ENCODE peak calls at places on chromosomes 3 and 15, in nine cellular contexts. One of them, this sample, is unnamed.

GRCh38 chr15:73183071-73183470 is 130.8 kb downstream of the NEO1 start:
- DNase-seq in H4: no peak
- DNase-seq in tibial artery: no peak
- DNase-seq in aorta: no peak
- DNase-seq in dermis microvascular lymphatic vessel endothelial cell: no peak
- DNase-seq in smooth muscle cell of the brain vasculature: no peak
- DNase-seq in HS-5: no peak
- DNase-seq in NCI-H1417: no peak
- DNase-seq in tibial nerve: no peak
- DNase-seq in this sample: no peak

GRCh38 chr3:132900479-132900878 is 137.7 kb upstream of the TMEM108 start:
- DNase-seq in H4: no peak
- DNase-seq in tibial artery: no peak
- DNase-seq in aorta: no peak
- DNase-seq in dermis microvascular lymphatic vessel endothelial cell: no peak
- DNase-seq in smooth muscle cell of the brain vasculature: no peak
- DNase-seq in HS-5: no peak
- DNase-seq in NCI-H1417: no peak
- DNase-seq in tibial nerve: no peak
- DNase-seq in this sample: no peak

GRCh38 chr3:128004661-128005060 is 47.6 kb upstream of the SEC61A1 start:
- DNase-seq in H4: no peak
- DNase-seq in tibial artery: no peak
- DNase-seq in aorta: no peak
- DNase-seq in dermis microvascular lymphatic vessel endothelial cell: no peak
- DNase-seq in smooth muscle cell of the brain vasculature: no peak
- DNase-seq in HS-5: no peak
- DNase-seq in NCI-H1417: no peak
- DNase-seq in tibial nerve: no peak
- DNase-seq in this sample: no peak

GRCh38 chr3:66407281-66408218 is 93.3 kb downstream of the LRIG1 start:
- DNase-seq in H4: peak
- DNase-seq in tibial artery: peak
- DNase-seq in aorta: peak
- DNase-seq in dermis microvascular lymphatic vessel endothelial cell: no peak
- DNase-seq in smooth muscle cell of the brain vasculature: no peak
- DNase-seq in HS-5: no peak
- DNase-seq in NCI-H1417: peak
- DNase-seq in tibial nerve: peak
- DNase-seq in this sample: peak

GRCh38 chr3:14225421-14225820 is 46.8 kb downstream of the LSM3 start:
- DNase-seq in H4: no peak
- DNase-seq in tibial artery: no peak
- DNase-seq in aorta: no peak
- DNase-seq in dermis microvascular lymphatic vessel endothelial cell: no peak
- DNase-seq in smooth muscle cell of the brain vasculature: no peak
- DNase-seq in HS-5: no peak
- DNase-seq in NCI-H1417: no peak
- DNase-seq in tibial nerve: no peak
- DNase-seq in this sample: no peak

GRCh38 chr3:45980819-45981218 is 14.8 kb downstream of the FYCO1 start:
- DNase-seq in H4: no peak
- DNase-seq in tibial artery: no peak
- DNase-seq in aorta: no peak
- DNase-seq in dermis microvascular lymphatic vessel endothelial cell: no peak
- DNase-seq in smooth muscle cell of the brain vasculature: no peak
- DNase-seq in HS-5: no peak
- DNase-seq in NCI-H1417: no peak
- DNase-seq in tibial nerve: no peak
- DNase-seq in this sample: no peak

GRCh38 chr3:31268868-31269267 is 263.9 kb upstream of the STT3B start:
- DNase-seq in H4: no peak
- DNase-seq in tibial artery: no peak
- DNase-seq in aorta: no peak
- DNase-seq in dermis microvascular lymphatic vessel endothelial cell: no peak
- DNase-seq in smooth muscle cell of the brain vasculature: no peak
- DNase-seq in HS-5: no peak
- DNase-seq in NCI-H1417: no peak
- DNase-seq in tibial nerve: no peak
- DNase-seq in this sample: no peak

GRCh38 chr15:34754674-34755418 is at the start of gene GJD2:
- DNase-seq in H4: no peak
- DNase-seq in tibial artery: no peak
- DNase-seq in aorta: no peak
- DNase-seq in dermis microvascular lymphatic vessel endothelial cell: no peak
- DNase-seq in smooth muscle cell of the brain vasculature: no peak
- DNase-seq in HS-5: no peak
- DNase-seq in NCI-H1417: peak
- DNase-seq in tibial nerve: no peak
- DNase-seq in this sample: no peak

GRCh38 chr15:99132584-99133287 is 27.9 kb downstream of the SYNM start:
- DNase-seq in H4: no peak
- DNase-seq in tibial artery: no peak
- DNase-seq in aorta: no peak
- DNase-seq in dermis microvascular lymphatic vessel endothelial cell: no peak
- DNase-seq in smooth muscle cell of the brain vasculature: no peak
- DNase-seq in HS-5: no peak
- DNase-seq in NCI-H1417: no peak
- DNase-seq in tibial nerve: no peak
- DNase-seq in this sample: peak

GRCh38 chr3:53818221-53819162 is 27.7 kb downstream of the CHDH start:
- DNase-seq in H4: no peak
- DNase-seq in tibial artery: no peak
- DNase-seq in aorta: no peak
- DNase-seq in dermis microvascular lymphatic vessel endothelial cell: no peak
- DNase-seq in smooth muscle cell of the brain vasculature: no peak
- DNase-seq in HS-5: no peak
- DNase-seq in NCI-H1417: no peak
- DNase-seq in tibial nerve: no peak
- DNase-seq in this sample: no peak

GRCh38 chr3:159174715-159175390 is 373.0 kb downstream of the MFSD1 start:
- DNase-seq in H4: peak
- DNase-seq in tibial artery: no peak
- DNase-seq in aorta: no peak
- DNase-seq in dermis microvascular lymphatic vessel endothelial cell: no peak
- DNase-seq in smooth muscle cell of the brain vasculature: no peak
- DNase-seq in HS-5: no peak
- DNase-seq in NCI-H1417: no peak
- DNase-seq in tibial nerve: no peak
- DNase-seq in this sample: no peak

GRCh38 chr3:40980467-40980866 is 218.8 kb upstream of the CTNNB1 start:
- DNase-seq in H4: no peak
- DNase-seq in tibial artery: no peak
- DNase-seq in aorta: no peak
- DNase-seq in dermis microvascular lymphatic vessel endothelial cell: no peak
- DNase-seq in smooth muscle cell of the brain vasculature: no peak
- DNase-seq in HS-5: no peak
- DNase-seq in NCI-H1417: no peak
- DNase-seq in tibial nerve: no peak
- DNase-seq in this sample: no peak

GRCh38 chr3:112884678-112885290 is 38.1 kb upstream of the CD200R1L start:
- DNase-seq in H4: no peak
- DNase-seq in tibial artery: no peak
- DNase-seq in aorta: no peak
- DNase-seq in dermis microvascular lymphatic vessel endothelial cell: no peak
- DNase-seq in smooth muscle cell of the brain vasculature: no peak
- DNase-seq in HS-5: no peak
- DNase-seq in NCI-H1417: no peak
- DNase-seq in tibial nerve: no peak
- DNase-seq in this sample: no peak

GRCh38 chr3:186255703-186256331 is 106.2 kb downstream of the DGKG start:
- DNase-seq in H4: no peak
- DNase-seq in tibial artery: no peak
- DNase-seq in aorta: no peak
- DNase-seq in dermis microvascular lymphatic vessel endothelial cell: no peak
- DNase-seq in smooth muscle cell of the brain vasculature: no peak
- DNase-seq in HS-5: no peak
- DNase-seq in NCI-H1417: peak
- DNase-seq in tibial nerve: no peak
- DNase-seq in this sample: no peak

GRCh38 chr3:134974621-134975020 is 179.6 kb downstream of the EPHB1 start:
- DNase-seq in H4: no peak
- DNase-seq in tibial artery: no peak
- DNase-seq in aorta: no peak
- DNase-seq in dermis microvascular lymphatic vessel endothelial cell: no peak
- DNase-seq in smooth muscle cell of the brain vasculature: no peak
- DNase-seq in HS-5: no peak
- DNase-seq in NCI-H1417: peak
- DNase-seq in tibial nerve: no peak
- DNase-seq in this sample: no peak

GRCh38 chr3:16842710-16843270 is 42.0 kb upstream of the PLCL2 start:
- DNase-seq in H4: no peak
- DNase-seq in tibial artery: no peak
- DNase-seq in aorta: no peak
- DNase-seq in dermis microvascular lymphatic vessel endothelial cell: no peak
- DNase-seq in smooth muscle cell of the brain vasculature: no peak
- DNase-seq in HS-5: no peak
- DNase-seq in NCI-H1417: no peak
- DNase-seq in tibial nerve: no peak
- DNase-seq in this sample: no peak

GRCh38 chr15:100889359-100890058 is 9.9 kb downstream of the ALDH1A3 start:
- DNase-seq in H4: no peak
- DNase-seq in tibial artery: peak
- DNase-seq in aorta: peak
- DNase-seq in dermis microvascular lymphatic vessel endothelial cell: peak
- DNase-seq in smooth muscle cell of the brain vasculature: no peak
- DNase-seq in HS-5: peak
- DNase-seq in NCI-H1417: no peak
- DNase-seq in tibial nerve: peak
- DNase-seq in this sample: peak

GRCh38 chr3:41525288-41526064 is 326.2 kb downstream of the CTNNB1 start:
- DNase-seq in H4: no peak
- DNase-seq in tibial artery: no peak
- DNase-seq in aorta: no peak
- DNase-seq in dermis microvascular lymphatic vessel endothelial cell: no peak
- DNase-seq in smooth muscle cell of the brain vasculature: no peak
- DNase-seq in HS-5: no peak
- DNase-seq in NCI-H1417: no peak
- DNase-seq in tibial nerve: no peak
- DNase-seq in this sample: no peak

GRCh38 chr3:169792359-169792758 is 19.2 kb downstream of the MYNN start:
- DNase-seq in H4: no peak
- DNase-seq in tibial artery: no peak
- DNase-seq in aorta: no peak
- DNase-seq in dermis microvascular lymphatic vessel endothelial cell: no peak
- DNase-seq in smooth muscle cell of the brain vasculature: no peak
- DNase-seq in HS-5: no peak
- DNase-seq in NCI-H1417: no peak
- DNase-seq in tibial nerve: no peak
- DNase-seq in this sample: no peak

GRCh38 chr15:59570364-59570763 is 41.2 kb upstream of the GCNT3 start:
- DNase-seq in H4: no peak
- DNase-seq in tibial artery: no peak
- DNase-seq in aorta: no peak
- DNase-seq in dermis microvascular lymphatic vessel endothelial cell: no peak
- DNase-seq in smooth muscle cell of the brain vasculature: no peak
- DNase-seq in HS-5: no peak
- DNase-seq in NCI-H1417: no peak
- DNase-seq in tibial nerve: no peak
- DNase-seq in this sample: no peak

This sample was measured in breast epithelium.